ENCODE peak calls at places on chromosomes 11 and 22, in nine cellular contexts. One of them, this sample, is unnamed.
A peak's percentile ranks its signal among the peaks of the same experiment; 100 is the strongest.

GRCh38 chr11:124839051-124839971 is 25.9 kb upstream of the ROBO3 start:
- DNase-seq in GM23338: peak; percentile 59
- DNase-seq in stomach: no peak
- DNase-seq in upper lobe of left lung: peak; percentile 86
- DNase-seq in HCT116: no peak
- DNase-seq in transverse colon: no peak
- DNase-seq in endothelial cell of umbilical vein: no peak
- DNase-seq in spleen: peak; percentile 79
- DNase-seq in Panc1: no peak
- DNase-seq in this sample: no peak

GRCh38 chr11:47271961-47272661 is 2.2 kb downstream of the MADD start:
- DNase-seq in GM23338: peak; percentile 29
- DNase-seq in stomach: peak; percentile 62
- DNase-seq in upper lobe of left lung: no peak
- DNase-seq in HCT116: no peak
- DNase-seq in transverse colon: peak; percentile 60
- DNase-seq in endothelial cell of umbilical vein: no peak
- DNase-seq in spleen: no peak
- DNase-seq in Panc1: no peak
- DNase-seq in this sample: no peak

GRCh38 chr11:47325271-47326041 is 27.0 kb downstream of the MYBPC3 start:
- DNase-seq in GM23338: no peak
- DNase-seq in stomach: peak; percentile 78
- DNase-seq in upper lobe of left lung: no peak
- DNase-seq in HCT116: no peak
- DNase-seq in transverse colon: no peak
- DNase-seq in endothelial cell of umbilical vein: no peak
- DNase-seq in spleen: no peak
- DNase-seq in Panc1: no peak
- DNase-seq in this sample: peak; percentile 46

GRCh38 chr11:10042699-10043098 is 251.3 kb downstream of the SBF2 start:
- DNase-seq in GM23338: no peak
- DNase-seq in stomach: no peak
- DNase-seq in upper lobe of left lung: no peak
- DNase-seq in HCT116: no peak
- DNase-seq in transverse colon: no peak
- DNase-seq in endothelial cell of umbilical vein: no peak
- DNase-seq in spleen: no peak
- DNase-seq in Panc1: no peak
- DNase-seq in this sample: no peak

GRCh38 chr11:45304111-45304991 is 18.2 kb upstream of the SYT13 start:
- DNase-seq in GM23338: no peak
- DNase-seq in stomach: no peak
- DNase-seq in upper lobe of left lung: no peak
- DNase-seq in HCT116: no peak
- DNase-seq in transverse colon: no peak
- DNase-seq in endothelial cell of umbilical vein: no peak
- DNase-seq in spleen: no peak
- DNase-seq in Panc1: no peak
- DNase-seq in this sample: no peak

GRCh38 chr11:122747358-122747757 is 90.9 kb upstream of the CRTAM start:
- DNase-seq in GM23338: no peak
- DNase-seq in stomach: no peak
- DNase-seq in upper lobe of left lung: no peak
- DNase-seq in HCT116: no peak
- DNase-seq in transverse colon: no peak
- DNase-seq in endothelial cell of umbilical vein: no peak
- DNase-seq in spleen: no peak
- DNase-seq in Panc1: no peak
- DNase-seq in this sample: no peak

GRCh38 chr11:66950113-66950535 is 8.1 kb downstream of the PC start:
- DNase-seq in GM23338: peak; percentile 35
- DNase-seq in stomach: peak; percentile 78
- DNase-seq in upper lobe of left lung: no peak
- DNase-seq in HCT116: peak; percentile 90
- DNase-seq in transverse colon: peak; percentile 57
- DNase-seq in endothelial cell of umbilical vein: peak; percentile 80
- DNase-seq in spleen: no peak
- DNase-seq in Panc1: peak; percentile 91
- DNase-seq in this sample: peak; percentile 67

GRCh38 chr11:75667268-75667830 is 1.5 kb downstream of the MAP6 start:
- DNase-seq in GM23338: peak; percentile 67
- DNase-seq in stomach: peak; percentile 36
- DNase-seq in upper lobe of left lung: peak; percentile 88
- DNase-seq in HCT116: no peak
- DNase-seq in transverse colon: peak; percentile 9
- DNase-seq in endothelial cell of umbilical vein: no peak
- DNase-seq in spleen: no peak
- DNase-seq in Panc1: no peak
- DNase-seq in this sample: no peak

GRCh38 chr11:60378359-60378758 is at the start of gene MS4A7:
- DNase-seq in GM23338: no peak
- DNase-seq in stomach: no peak
- DNase-seq in upper lobe of left lung: no peak
- DNase-seq in HCT116: no peak
- DNase-seq in transverse colon: peak; percentile 44
- DNase-seq in endothelial cell of umbilical vein: no peak
- DNase-seq in spleen: peak; percentile 88
- DNase-seq in Panc1: no peak
- DNase-seq in this sample: peak; percentile 72

GRCh38 chr11:10926801-10927200 is 68.9 kb upstream of the ZBED5 start:
- DNase-seq in GM23338: no peak
- DNase-seq in stomach: no peak
- DNase-seq in upper lobe of left lung: no peak
- DNase-seq in HCT116: no peak
- DNase-seq in transverse colon: no peak
- DNase-seq in endothelial cell of umbilical vein: no peak
- DNase-seq in spleen: no peak
- DNase-seq in Panc1: no peak
- DNase-seq in this sample: no peak

GRCh38 chr22:19396561-19396933 is 35.0 kb downstream of the HIRA start:
- DNase-seq in GM23338: no peak
- DNase-seq in stomach: no peak
- DNase-seq in upper lobe of left lung: no peak
- DNase-seq in HCT116: no peak
- DNase-seq in transverse colon: no peak
- DNase-seq in endothelial cell of umbilical vein: no peak
- DNase-seq in spleen: no peak
- DNase-seq in Panc1: no peak
- DNase-seq in this sample: no peak

GRCh38 chr11:2846056-2846455 is 39.5 kb downstream of the CDKN1C start:
- DNase-seq in GM23338: peak; percentile 49
- DNase-seq in stomach: no peak
- DNase-seq in upper lobe of left lung: peak; percentile 68
- DNase-seq in HCT116: no peak
- DNase-seq in transverse colon: no peak
- DNase-seq in endothelial cell of umbilical vein: no peak
- DNase-seq in spleen: no peak
- DNase-seq in Panc1: no peak
- DNase-seq in this sample: no peak

GRCh38 chr11:102360681-102361080 is 13.7 kb downstream of the BIRC2 start:
- DNase-seq in GM23338: no peak
- DNase-seq in stomach: no peak
- DNase-seq in upper lobe of left lung: no peak
- DNase-seq in HCT116: no peak
- DNase-seq in transverse colon: no peak
- DNase-seq in endothelial cell of umbilical vein: no peak
- DNase-seq in spleen: no peak
- DNase-seq in Panc1: no peak
- DNase-seq in this sample: no peak

GRCh38 chr22:42301072-42301741 is 30.8 kb upstream of the TCF20 start:
- DNase-seq in GM23338: no peak
- DNase-seq in stomach: no peak
- DNase-seq in upper lobe of left lung: no peak
- DNase-seq in HCT116: no peak
- DNase-seq in transverse colon: no peak
- DNase-seq in endothelial cell of umbilical vein: no peak
- DNase-seq in spleen: no peak
- DNase-seq in Panc1: no peak
- DNase-seq in this sample: no peak
- H3K4me1 ChIP-seq in GM23338: peaks cover 48% of the 10 kb centered on the region
- H3K4me1 ChIP-seq in stomach: peaks cover 20% of the 10 kb centered on the region
- H3K4me1 ChIP-seq in upper lobe of left lung: peaks cover 26% of the 10 kb centered on the region
- H3K4me1 ChIP-seq in HCT116: peaks cover 31% of the 10 kb centered on the region
- H3K4me1 ChIP-seq in transverse colon: peaks cover 40% of the 10 kb centered on the region
- H3K4me1 ChIP-seq in endothelial cell of umbilical vein: no peaks in the 10 kb centered on the region
- H3K4me1 ChIP-seq in spleen: peaks cover 25% of the 10 kb centered on the region
- H3K4me1 ChIP-seq in Panc1: peaks cover 14% of the 10 kb centered on the region
- H3K4me1 ChIP-seq in this sample: peaks cover 23% of the 10 kb centered on the region

DNA sequence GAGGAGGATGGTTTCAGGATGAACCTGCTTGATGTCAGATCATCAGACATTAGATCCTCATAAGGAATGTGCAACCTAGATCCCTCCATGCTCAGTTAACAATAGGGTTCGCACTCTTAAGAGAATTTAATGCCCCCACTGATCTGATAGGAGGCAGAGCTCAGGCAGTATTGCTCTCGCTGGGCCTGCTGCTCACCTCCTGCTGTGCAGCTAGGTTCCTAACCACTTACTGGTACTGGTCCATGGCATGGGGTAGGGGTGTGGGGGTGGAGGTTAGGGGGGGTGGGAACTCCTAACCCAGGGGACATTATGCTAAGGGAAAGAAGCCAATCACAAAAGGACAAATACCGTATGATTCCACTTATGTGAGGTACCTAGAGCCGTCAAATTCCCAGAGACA is 256.5 kb downstream of the TENM4 start:
- DNase-seq in GM23338: peak; percentile 18
- DNase-seq in stomach: no peak
- DNase-seq in upper lobe of left lung: no peak
- DNase-seq in HCT116: no peak
- DNase-seq in transverse colon: no peak
- DNase-seq in endothelial cell of umbilical vein: no peak
- DNase-seq in spleen: no peak
- DNase-seq in Panc1: no peak
- DNase-seq in this sample: no peak
- TF ChIP-seq POLR2AphosphoS5 in GM23338: no peak
- TF ChIP-seq POLR2AphosphoS5 in stomach: no peak
- TF ChIP-seq POLR2AphosphoS5 in upper lobe of left lung: no peak
- TF ChIP-seq POLR2AphosphoS5 in HCT116: no peak
- TF ChIP-seq POLR2AphosphoS5 in transverse colon: no peak
- TF ChIP-seq POLR2AphosphoS5 in endothelial cell of umbilical vein: no peak
- TF ChIP-seq POLR2AphosphoS5 in spleen: no peak
- TF ChIP-seq POLR2AphosphoS5 in Panc1: no peak
- TF ChIP-seq POLR2AphosphoS5 in this sample: no peak

GRCh38 chr11:36578458-36578857 is 10.7 kb downstream of the RAG1 start:
- DNase-seq in GM23338: no peak
- DNase-seq in stomach: no peak
- DNase-seq in upper lobe of left lung: no peak
- DNase-seq in HCT116: no peak
- DNase-seq in transverse colon: no peak
- DNase-seq in endothelial cell of umbilical vein: no peak
- DNase-seq in spleen: no peak
- DNase-seq in Panc1: no peak
- DNase-seq in this sample: no peak

GRCh38 chr11:36581536-36581935 is 12.8 kb upstream of the IFTAP start:
- DNase-seq in GM23338: peak; percentile 1
- DNase-seq in stomach: no peak
- DNase-seq in upper lobe of left lung: no peak
- DNase-seq in HCT116: no peak
- DNase-seq in transverse colon: no peak
- DNase-seq in endothelial cell of umbilical vein: no peak
- DNase-seq in spleen: no peak
- DNase-seq in Panc1: no peak
- DNase-seq in this sample: no peak

GRCh38 chr11:36574486-36574885 is 6.7 kb downstream of the RAG1 start:
- DNase-seq in GM23338: no peak
- DNase-seq in stomach: no peak
- DNase-seq in upper lobe of left lung: no peak
- DNase-seq in HCT116: no peak
- DNase-seq in transverse colon: no peak
- DNase-seq in endothelial cell of umbilical vein: no peak
- DNase-seq in spleen: no peak
- DNase-seq in Panc1: no peak
- DNase-seq in this sample: no peak

GRCh38 chr11:36577373-36577772 is 9.6 kb downstream of the RAG1 start:
- DNase-seq in GM23338: no peak
- DNase-seq in stomach: no peak
- DNase-seq in upper lobe of left lung: no peak
- DNase-seq in HCT116: no peak
- DNase-seq in transverse colon: no peak
- DNase-seq in endothelial cell of umbilical vein: no peak
- DNase-seq in spleen: no peak
- DNase-seq in Panc1: no peak
- DNase-seq in this sample: no peak

GRCh38 chr11:36577859-36578258 is 10.1 kb downstream of the RAG1 start:
- DNase-seq in GM23338: no peak
- DNase-seq in stomach: no peak
- DNase-seq in upper lobe of left lung: no peak
- DNase-seq in HCT116: no peak
- DNase-seq in transverse colon: no peak
- DNase-seq in endothelial cell of umbilical vein: no peak
- DNase-seq in spleen: no peak
- DNase-seq in Panc1: no peak
- DNase-seq in this sample: no peak
- H3K4me3 ChIP-seq in GM23338: no peak overlapping the region
- H3K4me3 ChIP-seq in stomach: no peak overlapping the region
- H3K4me3 ChIP-seq in upper lobe of left lung: no peak overlapping the region
- H3K4me3 ChIP-seq in HCT116: no peak overlapping the region
- H3K4me3 ChIP-seq in transverse colon: no peak overlapping the region
- H3K4me3 ChIP-seq in endothelial cell of umbilical vein: no peak overlapping the region
- H3K4me3 ChIP-seq in spleen: no peak overlapping the region
- H3K4me3 ChIP-seq in Panc1: no peak overlapping the region
- H3K4me3 ChIP-seq in this sample: no peak overlapping the region

GRCh38 chr22:23205330-23205729 is 25.0 kb downstream of the BCR start:
- DNase-seq in GM23338: no peak
- DNase-seq in stomach: no peak
- DNase-seq in upper lobe of left lung: no peak
- DNase-seq in HCT116: no peak
- DNase-seq in transverse colon: no peak
- DNase-seq in endothelial cell of umbilical vein: no peak
- DNase-seq in spleen: peak; percentile 24
- DNase-seq in Panc1: no peak
- DNase-seq in this sample: no peak

GRCh38 chr22:23204541-23205157 is 24.3 kb downstream of the BCR start:
- DNase-seq in GM23338: no peak
- DNase-seq in stomach: peak; percentile 77
- DNase-seq in upper lobe of left lung: peak; percentile 66
- DNase-seq in HCT116: no peak
- DNase-seq in transverse colon: no peak
- DNase-seq in endothelial cell of umbilical vein: no peak
- DNase-seq in spleen: peak; percentile 60
- DNase-seq in Panc1: no peak
- DNase-seq in this sample: peak; percentile 79

GRCh38 chr22:23202812-23203451 is 22.6 kb downstream of the BCR start:
- DNase-seq in GM23338: no peak
- DNase-seq in stomach: no peak
- DNase-seq in upper lobe of left lung: no peak
- DNase-seq in HCT116: no peak
- DNase-seq in transverse colon: no peak
- DNase-seq in endothelial cell of umbilical vein: no peak
- DNase-seq in spleen: peak; percentile 13
- DNase-seq in Panc1: no peak
- DNase-seq in this sample: no peak

GRCh38 chr22:23204125-23204488 is 23.8 kb downstream of the BCR start:
- DNase-seq in GM23338: no peak
- DNase-seq in stomach: no peak
- DNase-seq in upper lobe of left lung: no peak
- DNase-seq in HCT116: no peak
- DNase-seq in transverse colon: no peak
- DNase-seq in endothelial cell of umbilical vein: no peak
- DNase-seq in spleen: peak; percentile 31
- DNase-seq in Panc1: no peak
- DNase-seq in this sample: no peak

GRCh38 chr22:23203452-23204124 is 23.3 kb downstream of the BCR start:
- DNase-seq in GM23338: no peak
- DNase-seq in stomach: no peak
- DNase-seq in upper lobe of left lung: no peak
- DNase-seq in HCT116: no peak
- DNase-seq in transverse colon: no peak
- DNase-seq in endothelial cell of umbilical vein: no peak
- DNase-seq in spleen: peak; percentile 30
- DNase-seq in Panc1: no peak
- DNase-seq in this sample: no peak
- H3K4me1 ChIP-seq in GM23338: peaks cover 26% of the 10 kb centered on the region
- H3K4me1 ChIP-seq in stomach: peaks cover 33% of the 10 kb centered on the region
- H3K4me1 ChIP-seq in upper lobe of left lung: peaks cover 34% of the 10 kb centered on the region
- H3K4me1 ChIP-seq in HCT116: peaks cover 6% of the 10 kb centered on the region
- H3K4me1 ChIP-seq in transverse colon: no peaks in the 10 kb centered on the region
- H3K4me1 ChIP-seq in endothelial cell of umbilical vein: peaks cover 23% of the 10 kb centered on the region
- H3K4me1 ChIP-seq in spleen: peaks cover 19% of the 10 kb centered on the region
- H3K4me1 ChIP-seq in Panc1: no peaks in the 10 kb centered on the region
- H3K4me1 ChIP-seq in this sample: peaks cover 33% of the 10 kb centered on the region